ENCODE peak calls at places on chromosome 12, in nine cellular contexts. One of them, this sample, is unnamed.

GRCh38 chr12:122227341-122227740 is 1.5 kb upstream of the DIABLO start:
- DNase-seq in K562: no peak
- DNase-seq in stomach: no peak
- DNase-seq in Panc1: no peak
- DNase-seq in breast epithelium: no peak
- DNase-seq in sigmoid colon: no peak
- DNase-seq in HCT116: no peak
- DNase-seq in SK-N-SH: peak; percentile 64
- DNase-seq in GM23338: no peak
- DNase-seq in this sample: no peak

GRCh38 chr12:57236925-57237652 is 7.6 kb downstream of the SHMT2 start:
- DNase-seq in K562: no peak
- DNase-seq in stomach: no peak
- DNase-seq in Panc1: no peak
- DNase-seq in breast epithelium: no peak
- DNase-seq in sigmoid colon: peak; percentile 70
- DNase-seq in HCT116: no peak
- DNase-seq in SK-N-SH: no peak
- DNase-seq in GM23338: no peak
- DNase-seq in this sample: no peak

GRCh38 chr12:67534671-67535070 is 113.9 kb upstream of the DYRK2 start:
- DNase-seq in K562: no peak
- DNase-seq in stomach: no peak
- DNase-seq in Panc1: no peak
- DNase-seq in breast epithelium: no peak
- DNase-seq in sigmoid colon: no peak
- DNase-seq in HCT116: no peak
- DNase-seq in SK-N-SH: no peak
- DNase-seq in GM23338: no peak
- DNase-seq in this sample: no peak

GRCh38 chr12:57456145-57456700 is 1.1 kb downstream of the INHBE start:
- DNase-seq in K562: peak; percentile 75
- DNase-seq in stomach: no peak
- DNase-seq in Panc1: no peak
- DNase-seq in breast epithelium: no peak
- DNase-seq in sigmoid colon: no peak
- DNase-seq in HCT116: no peak
- DNase-seq in SK-N-SH: no peak
- DNase-seq in GM23338: peak; percentile 93
- DNase-seq in this sample: no peak

GRCh38 chr12:106341086-106341879 is 16.3 kb upstream of the POLR3B start:
- DNase-seq in K562: no peak
- DNase-seq in stomach: no peak
- DNase-seq in Panc1: no peak
- DNase-seq in breast epithelium: no peak
- DNase-seq in sigmoid colon: no peak
- DNase-seq in HCT116: no peak
- DNase-seq in SK-N-SH: peak; percentile 45
- DNase-seq in GM23338: no peak
- DNase-seq in this sample: no peak

GRCh38 chr12:46523863-46524770 is 151.5 kb upstream of the SLC38A2 start:
- DNase-seq in K562: peak; percentile 86
- DNase-seq in stomach: no peak
- DNase-seq in Panc1: peak; percentile 94
- DNase-seq in breast epithelium: no peak
- DNase-seq in sigmoid colon: no peak
- DNase-seq in HCT116: peak; percentile 91
- DNase-seq in SK-N-SH: no peak
- DNase-seq in GM23338: no peak
- DNase-seq in this sample: no peak

GRCh38 chr12:132319359-132319950 is 9.9 kb downstream of the GALNT9 start:
- DNase-seq in K562: no peak
- DNase-seq in stomach: no peak
- DNase-seq in Panc1: no peak
- DNase-seq in breast epithelium: no peak
- DNase-seq in sigmoid colon: no peak
- DNase-seq in HCT116: no peak
- DNase-seq in SK-N-SH: no peak
- DNase-seq in GM23338: no peak
- DNase-seq in this sample: no peak

GRCh38 chr12:110581951-110582285 is 1.2 kb downstream of the PPTC7 start:
- DNase-seq in K562: peak; percentile 49
- DNase-seq in stomach: no peak
- DNase-seq in Panc1: no peak
- DNase-seq in breast epithelium: no peak
- DNase-seq in sigmoid colon: no peak
- DNase-seq in HCT116: no peak
- DNase-seq in SK-N-SH: peak; percentile 25
- DNase-seq in GM23338: peak; percentile 42
- DNase-seq in this sample: no peak

GRCh38 chr12:34334953-34335743 is 312.9 kb downstream of the ALG10 start:
- DNase-seq in K562: no peak
- DNase-seq in stomach: no peak
- DNase-seq in Panc1: no peak
- DNase-seq in breast epithelium: no peak
- DNase-seq in sigmoid colon: no peak
- DNase-seq in HCT116: no peak
- DNase-seq in SK-N-SH: no peak
- DNase-seq in GM23338: no peak
- DNase-seq in this sample: no peak

GRCh38 chr12:52360663-52361271 is 6.5 kb downstream of the KRT85 start:
- DNase-seq in K562: no peak
- DNase-seq in stomach: peak; percentile 72
- DNase-seq in Panc1: no peak
- DNase-seq in breast epithelium: peak; percentile 75
- DNase-seq in sigmoid colon: peak; percentile 40
- DNase-seq in HCT116: no peak
- DNase-seq in SK-N-SH: no peak
- DNase-seq in GM23338: no peak
- DNase-seq in this sample: no peak

GRCh38 chr12:65941388-65941787 is 117.1 kb downstream of the HMGA2 start:
- DNase-seq in K562: no peak
- DNase-seq in stomach: no peak
- DNase-seq in Panc1: no peak
- DNase-seq in breast epithelium: no peak
- DNase-seq in sigmoid colon: no peak
- DNase-seq in HCT116: no peak
- DNase-seq in SK-N-SH: no peak
- DNase-seq in GM23338: no peak
- DNase-seq in this sample: no peak

GRCh38 chr12:65943388-65944137 is 119.3 kb downstream of the HMGA2 start:
- DNase-seq in K562: no peak
- DNase-seq in stomach: no peak
- DNase-seq in Panc1: no peak
- DNase-seq in breast epithelium: no peak
- DNase-seq in sigmoid colon: no peak
- DNase-seq in HCT116: no peak
- DNase-seq in SK-N-SH: no peak
- DNase-seq in GM23338: peak; percentile 48
- DNase-seq in this sample: no peak

GRCh38 chr12:65938807-65939206 is 114.5 kb downstream of the HMGA2 start:
- DNase-seq in K562: no peak
- DNase-seq in stomach: no peak
- DNase-seq in Panc1: no peak
- DNase-seq in breast epithelium: no peak
- DNase-seq in sigmoid colon: no peak
- DNase-seq in HCT116: no peak
- DNase-seq in SK-N-SH: no peak
- DNase-seq in GM23338: no peak
- DNase-seq in this sample: no peak

GRCh38 chr12:65937806-65938205 is 113.5 kb downstream of the HMGA2 start:
- DNase-seq in K562: no peak
- DNase-seq in stomach: no peak
- DNase-seq in Panc1: no peak
- DNase-seq in breast epithelium: no peak
- DNase-seq in sigmoid colon: no peak
- DNase-seq in HCT116: no peak
- DNase-seq in SK-N-SH: no peak
- DNase-seq in GM23338: no peak
- DNase-seq in this sample: no peak

DNA sequence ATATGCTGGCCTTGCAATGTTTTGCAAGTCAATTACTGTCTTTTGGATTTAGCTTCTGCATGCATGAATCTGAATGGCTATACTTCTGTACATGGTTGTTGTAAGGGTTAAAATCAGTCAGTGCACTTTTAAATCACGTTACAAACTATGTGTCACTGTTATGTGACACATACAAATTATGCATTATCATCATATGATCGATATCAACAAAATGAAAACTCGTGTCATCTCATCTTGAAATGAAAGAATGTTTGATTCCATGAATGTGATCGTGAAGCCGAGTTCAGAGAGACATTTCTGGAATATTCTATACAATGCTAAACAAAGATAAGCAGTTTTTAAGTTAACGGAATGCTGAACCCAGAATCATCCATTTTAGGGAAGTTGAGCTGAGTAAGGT is 116.5 kb downstream of the HMGA2 start:
- DNase-seq in K562: no peak
- DNase-seq in stomach: no peak
- DNase-seq in Panc1: no peak
- DNase-seq in breast epithelium: no peak
- DNase-seq in sigmoid colon: no peak
- DNase-seq in HCT116: no peak
- DNase-seq in SK-N-SH: no peak
- DNase-seq in GM23338: no peak
- DNase-seq in this sample: no peak
- TF ChIP-seq POLR2AphosphoS5 in K562: no peak
- TF ChIP-seq POLR2AphosphoS5 in stomach: no peak
- TF ChIP-seq POLR2AphosphoS5 in Panc1: no peak
- TF ChIP-seq POLR2AphosphoS5 in breast epithelium: no peak
- TF ChIP-seq POLR2AphosphoS5 in sigmoid colon: no peak
- TF ChIP-seq POLR2AphosphoS5 in HCT116: no peak
- TF ChIP-seq POLR2AphosphoS5 in SK-N-SH: no peak
- TF ChIP-seq POLR2AphosphoS5 in GM23338: no peak
- TF ChIP-seq POLR2AphosphoS5 in this sample: no peak

GRCh38 chr12:27703720-27704452 is 6.7 kb upstream of the MRPS35 start:
- DNase-seq in K562: peak; percentile 82
- DNase-seq in stomach: peak; percentile 84
- DNase-seq in Panc1: peak; percentile 96
- DNase-seq in breast epithelium: no peak
- DNase-seq in sigmoid colon: no peak
- DNase-seq in HCT116: peak; percentile 87
- DNase-seq in SK-N-SH: peak; percentile 59
- DNase-seq in GM23338: peak; percentile 93
- DNase-seq in this sample: no peak
- TF ChIP-seq POLR2AphosphoS5 in K562: no peak
- TF ChIP-seq POLR2AphosphoS5 in stomach: no peak
- TF ChIP-seq POLR2AphosphoS5 in Panc1: no peak
- TF ChIP-seq POLR2AphosphoS5 in breast epithelium: no peak
- TF ChIP-seq POLR2AphosphoS5 in sigmoid colon: no peak
- TF ChIP-seq POLR2AphosphoS5 in HCT116: peak; percentile 36
- TF ChIP-seq POLR2AphosphoS5 in SK-N-SH: no peak
- TF ChIP-seq POLR2AphosphoS5 in GM23338: no peak
- TF ChIP-seq POLR2AphosphoS5 in this sample: no peak

GRCh38 chr12:1791104-1791927 is 29.0 kb upstream of the LRTM2 start:
- DNase-seq in K562: peak; percentile 72
- DNase-seq in stomach: peak; percentile 77
- DNase-seq in Panc1: no peak
- DNase-seq in breast epithelium: no peak
- DNase-seq in sigmoid colon: peak; percentile 85
- DNase-seq in HCT116: peak; percentile 38
- DNase-seq in SK-N-SH: peak; percentile 73
- DNase-seq in GM23338: peak; percentile 73
- DNase-seq in this sample: no peak
- TF ChIP-seq POLR2AphosphoS5 in K562: no peak
- TF ChIP-seq POLR2AphosphoS5 in stomach: no peak
- TF ChIP-seq POLR2AphosphoS5 in Panc1: no peak
- TF ChIP-seq POLR2AphosphoS5 in breast epithelium: peak; percentile 20
- TF ChIP-seq POLR2AphosphoS5 in sigmoid colon: no peak
- TF ChIP-seq POLR2AphosphoS5 in HCT116: no peak
- TF ChIP-seq POLR2AphosphoS5 in SK-N-SH: no peak
- TF ChIP-seq POLR2AphosphoS5 in GM23338: no peak
- TF ChIP-seq POLR2AphosphoS5 in this sample: no peak

GRCh38 chr12:70643927-70644326 is 6.7 kb upstream of the PTPRB start:
- DNase-seq in K562: no peak
- DNase-seq in stomach: no peak
- DNase-seq in Panc1: no peak
- DNase-seq in breast epithelium: no peak
- DNase-seq in sigmoid colon: no peak
- DNase-seq in HCT116: no peak
- DNase-seq in SK-N-SH: no peak
- DNase-seq in GM23338: no peak
- DNase-seq in this sample: no peak

GRCh38 chr12:70646850-70647249 is 9.6 kb upstream of the PTPRB start:
- DNase-seq in K562: no peak
- DNase-seq in stomach: no peak
- DNase-seq in Panc1: no peak
- DNase-seq in breast epithelium: no peak
- DNase-seq in sigmoid colon: no peak
- DNase-seq in HCT116: no peak
- DNase-seq in SK-N-SH: no peak
- DNase-seq in GM23338: no peak
- DNase-seq in this sample: no peak

GRCh38 chr12:70644836-70645235 is 7.6 kb upstream of the PTPRB start:
- DNase-seq in K562: no peak
- DNase-seq in stomach: no peak
- DNase-seq in Panc1: no peak
- DNase-seq in breast epithelium: no peak
- DNase-seq in sigmoid colon: no peak
- DNase-seq in HCT116: no peak
- DNase-seq in SK-N-SH: no peak
- DNase-seq in GM23338: no peak
- DNase-seq in this sample: no peak

GRCh38 chr12:70648191-70648590 is 11.0 kb upstream of the PTPRB start:
- DNase-seq in K562: no peak
- DNase-seq in stomach: no peak
- DNase-seq in Panc1: no peak
- DNase-seq in breast epithelium: no peak
- DNase-seq in sigmoid colon: no peak
- DNase-seq in HCT116: no peak
- DNase-seq in SK-N-SH: no peak
- DNase-seq in GM23338: no peak
- DNase-seq in this sample: no peak

DNA sequence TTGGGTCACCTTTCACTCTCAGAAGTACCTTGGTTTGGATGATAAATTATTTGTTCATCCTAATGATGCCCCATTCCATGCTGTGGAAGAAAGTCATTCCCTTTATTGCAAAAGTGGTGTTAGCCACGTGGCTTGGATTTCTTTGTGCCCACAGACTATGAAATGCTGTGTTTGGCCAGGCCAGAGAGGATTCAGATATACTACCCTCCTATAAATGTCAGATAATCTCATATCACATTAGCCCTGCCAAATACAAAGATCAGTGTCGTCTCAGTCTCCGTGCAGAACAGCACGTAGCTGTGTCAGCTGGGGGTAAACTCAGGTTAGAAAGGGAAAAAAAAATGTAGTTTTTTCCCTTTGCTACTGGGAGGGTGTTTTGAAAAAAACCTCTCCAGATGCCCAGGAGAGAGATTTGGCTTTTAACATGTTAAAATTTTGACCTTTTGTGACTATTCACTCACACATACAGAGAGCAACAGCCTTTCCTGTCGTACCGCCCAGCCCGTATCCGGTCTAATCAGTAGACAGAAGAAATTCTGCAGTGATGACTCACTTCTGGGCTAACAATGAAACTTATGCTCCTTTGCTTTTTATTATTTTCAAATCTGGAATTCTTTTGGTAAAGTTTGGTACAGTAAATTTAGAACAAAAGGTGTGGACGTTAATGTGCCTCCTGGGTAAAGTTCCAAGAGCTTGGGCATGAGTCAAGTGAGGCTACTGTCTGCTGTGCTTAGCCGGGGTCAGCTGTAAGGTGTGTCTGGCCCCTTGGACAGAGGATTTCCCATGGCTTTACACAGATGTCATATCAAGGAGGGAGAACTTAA is 8.5 kb upstream of the PTPRB start:
- DNase-seq in K562: peak; percentile 84
- DNase-seq in stomach: peak; percentile 36
- DNase-seq in Panc1: peak; percentile 30
- DNase-seq in breast epithelium: no peak
- DNase-seq in sigmoid colon: no peak
- DNase-seq in HCT116: peak; percentile 67
- DNase-seq in SK-N-SH: no peak
- DNase-seq in GM23338: peak; percentile 41
- DNase-seq in this sample: no peak
- TF ChIP-seq POLR2AphosphoS5 in K562: no peak
- TF ChIP-seq POLR2AphosphoS5 in stomach: peak; percentile 17
- TF ChIP-seq POLR2AphosphoS5 in Panc1: no peak
- TF ChIP-seq POLR2AphosphoS5 in breast epithelium: peak; percentile 50
- TF ChIP-seq POLR2AphosphoS5 in sigmoid colon: peak; percentile 49
- TF ChIP-seq POLR2AphosphoS5 in HCT116: peak; percentile 53
- TF ChIP-seq POLR2AphosphoS5 in SK-N-SH: peak; percentile 64
- TF ChIP-seq POLR2AphosphoS5 in GM23338: no peak
- TF ChIP-seq POLR2AphosphoS5 in this sample: no peak

This sample was measured in GM12892.